ENCODE peak calls at places on chromosomes 7 and 10, in eight cellular contexts. One of them, this sample, is unnamed.

GRCh38 chr10:4134701-4135100 is 349.7 kb upstream of the KLF6 start:
- DNase-seq in GM23338: no peak
- DNase-seq in HepG2: no peak
- DNase-seq in spleen: no peak
- DNase-seq in prostate gland: no peak
- DNase-seq in Panc1: no peak
- DNase-seq in HCT116: no peak
- DNase-seq in SK-N-SH: no peak
- DNase-seq in this sample: no peak

GRCh38 chr10:101014230-101014884 is 14.7 kb downstream of the LZTS2 start:
- DNase-seq in GM23338: peak; percentile 85
- DNase-seq in HepG2: no peak
- DNase-seq in spleen: peak; percentile 93
- DNase-seq in prostate gland: peak; percentile 73
- DNase-seq in Panc1: no peak
- DNase-seq in HCT116: no peak
- DNase-seq in SK-N-SH: peak; percentile 85
- DNase-seq in this sample: peak; percentile 85

GRCh38 chr7:70189776-70190175 is 591.5 kb downstream of the AUTS2 start:
- DNase-seq in GM23338: no peak
- DNase-seq in HepG2: no peak
- DNase-seq in spleen: no peak
- DNase-seq in prostate gland: no peak
- DNase-seq in Panc1: no peak
- DNase-seq in HCT116: no peak
- DNase-seq in SK-N-SH: no peak
- DNase-seq in this sample: no peak

GRCh38 chr7:80542398-80542797 is 30.5 kb upstream of the GNAT3 start:
- DNase-seq in GM23338: no peak
- DNase-seq in HepG2: no peak
- DNase-seq in spleen: no peak
- DNase-seq in prostate gland: no peak
- DNase-seq in Panc1: peak; percentile 47
- DNase-seq in HCT116: no peak
- DNase-seq in SK-N-SH: no peak
- DNase-seq in this sample: no peak

GRCh38 chr7:3393862-3394261 is 92.8 kb downstream of the SDK1 start:
- DNase-seq in GM23338: no peak
- DNase-seq in HepG2: no peak
- DNase-seq in spleen: no peak
- DNase-seq in prostate gland: no peak
- DNase-seq in Panc1: no peak
- DNase-seq in HCT116: no peak
- DNase-seq in SK-N-SH: no peak
- DNase-seq in this sample: no peak

GRCh38 chr10:126088144-126088543 is 191.8 kb downstream of the FANK1 start:
- DNase-seq in GM23338: peak; percentile 20
- DNase-seq in HepG2: no peak
- DNase-seq in spleen: no peak
- DNase-seq in prostate gland: no peak
- DNase-seq in Panc1: no peak
- DNase-seq in HCT116: no peak
- DNase-seq in SK-N-SH: peak; percentile 35
- DNase-seq in this sample: no peak

GRCh38 chr10:57874810-57875209 is 392.9 kb downstream of the IPMK start:
- DNase-seq in GM23338: no peak
- DNase-seq in HepG2: no peak
- DNase-seq in spleen: no peak
- DNase-seq in prostate gland: no peak
- DNase-seq in Panc1: no peak
- DNase-seq in HCT116: no peak
- DNase-seq in SK-N-SH: no peak
- DNase-seq in this sample: no peak

GRCh38 chr10:45470098-45471012 is 96.3 kb downstream of the ALOX5 start:
- DNase-seq in GM23338: peak; percentile 54
- DNase-seq in HepG2: peak; percentile 88
- DNase-seq in spleen: peak; percentile 84
- DNase-seq in prostate gland: peak; percentile 46
- DNase-seq in Panc1: no peak
- DNase-seq in HCT116: no peak
- DNase-seq in SK-N-SH: peak; percentile 40
- DNase-seq in this sample: no peak

GRCh38 chr10:82981137-82981723 is 1106.2 kb downstream of the NRG3 start:
- DNase-seq in GM23338: no peak
- DNase-seq in HepG2: no peak
- DNase-seq in spleen: no peak
- DNase-seq in prostate gland: no peak
- DNase-seq in Panc1: no peak
- DNase-seq in HCT116: no peak
- DNase-seq in SK-N-SH: no peak
- DNase-seq in this sample: no peak

GRCh38 chr10:7511612-7512011 is 100.8 kb upstream of the SFMBT2 start:
- DNase-seq in GM23338: no peak
- DNase-seq in HepG2: no peak
- DNase-seq in spleen: no peak
- DNase-seq in prostate gland: no peak
- DNase-seq in Panc1: no peak
- DNase-seq in HCT116: no peak
- DNase-seq in SK-N-SH: peak; percentile 75
- DNase-seq in this sample: no peak

GRCh38 chr7:85705076-85705475 is 518.2 kb upstream of the SEMA3D start:
- DNase-seq in GM23338: no peak
- DNase-seq in HepG2: no peak
- DNase-seq in spleen: no peak
- DNase-seq in prostate gland: no peak
- DNase-seq in Panc1: no peak
- DNase-seq in HCT116: no peak
- DNase-seq in SK-N-SH: no peak
- DNase-seq in this sample: no peak

GRCh38 chr7:142796501-142797341 is 26.0 kb downstream of the PRSS2 start:
- DNase-seq in GM23338: peak; percentile 49
- DNase-seq in HepG2: no peak
- DNase-seq in spleen: peak; percentile 84
- DNase-seq in prostate gland: no peak
- DNase-seq in Panc1: no peak
- DNase-seq in HCT116: no peak
- DNase-seq in SK-N-SH: peak; percentile 75
- DNase-seq in this sample: no peak

GRCh38 chr10:6108631-6109443 is 20.0 kb downstream of the RBM17 start:
- DNase-seq in GM23338: peak; percentile 90
- DNase-seq in HepG2: peak; percentile 42
- DNase-seq in spleen: no peak
- DNase-seq in prostate gland: no peak
- DNase-seq in Panc1: peak; percentile 20
- DNase-seq in HCT116: peak; percentile 13
- DNase-seq in SK-N-SH: peak; percentile 64
- DNase-seq in this sample: no peak

GRCh38 chr7:150665075-150665794 is 20.3 kb upstream of the GIMAP2 start:
- DNase-seq in GM23338: no peak
- DNase-seq in HepG2: no peak
- DNase-seq in spleen: no peak
- DNase-seq in prostate gland: no peak
- DNase-seq in Panc1: no peak
- DNase-seq in HCT116: no peak
- DNase-seq in SK-N-SH: no peak
- DNase-seq in this sample: no peak

GRCh38 chr10:5596611-5597341 is 69.6 kb downstream of the ASB13 start:
- DNase-seq in GM23338: no peak
- DNase-seq in HepG2: no peak
- DNase-seq in spleen: no peak
- DNase-seq in prostate gland: no peak
- DNase-seq in Panc1: no peak
- DNase-seq in HCT116: no peak
- DNase-seq in SK-N-SH: no peak
- DNase-seq in this sample: no peak

GRCh38 chr7:128939861-128940410 is 2.2 kb downstream of the IRF5 start:
- DNase-seq in GM23338: no peak
- DNase-seq in HepG2: no peak
- DNase-seq in spleen: peak; percentile 83
- DNase-seq in prostate gland: no peak
- DNase-seq in Panc1: no peak
- DNase-seq in HCT116: no peak
- DNase-seq in SK-N-SH: peak; percentile 47
- DNase-seq in this sample: no peak

GRCh38 chr7:128937271-128937646 is 468 bp upstream of the IRF5 start:
- DNase-seq in GM23338: no peak
- DNase-seq in HepG2: no peak
- DNase-seq in spleen: no peak
- DNase-seq in prostate gland: no peak
- DNase-seq in Panc1: no peak
- DNase-seq in HCT116: no peak
- DNase-seq in SK-N-SH: no peak
- DNase-seq in this sample: no peak

GRCh38 chr7:128939075-128939860 is 1.5 kb downstream of the IRF5 start:
- DNase-seq in GM23338: no peak
- DNase-seq in HepG2: no peak
- DNase-seq in spleen: peak; percentile 81
- DNase-seq in prostate gland: no peak
- DNase-seq in Panc1: no peak
- DNase-seq in HCT116: no peak
- DNase-seq in SK-N-SH: peak; percentile 35
- DNase-seq in this sample: no peak

GRCh38 chr7:128937647-128938523 is at the start of gene IRF5:
- DNase-seq in GM23338: peak; percentile 67
- DNase-seq in HepG2: no peak
- DNase-seq in spleen: peak; percentile 93
- DNase-seq in prostate gland: peak; percentile 49
- DNase-seq in Panc1: no peak
- DNase-seq in HCT116: peak; percentile 15
- DNase-seq in SK-N-SH: peak; percentile 85
- DNase-seq in this sample: no peak

GRCh38 chr7:128938524-128939074 is 872 bp downstream of the IRF5 start:
- DNase-seq in GM23338: peak; percentile 56
- DNase-seq in HepG2: no peak
- DNase-seq in spleen: peak; percentile 88
- DNase-seq in prostate gland: no peak
- DNase-seq in Panc1: no peak
- DNase-seq in HCT116: no peak
- DNase-seq in SK-N-SH: peak; percentile 70
- DNase-seq in this sample: no peak
- H3K4me3 ChIP-seq in GM23338: peak overlapping the region; percentile 61
- H3K4me3 ChIP-seq in HepG2: peak overlapping the region; percentile 75
- H3K4me3 ChIP-seq in spleen: peak overlapping the region; percentile 49
- H3K4me3 ChIP-seq in prostate gland: peak overlapping the region; percentile 47
- H3K4me3 ChIP-seq in Panc1: peak overlapping the region; percentile 67
- H3K4me3 ChIP-seq in HCT116: peak overlapping the region; percentile 84
- H3K4me3 ChIP-seq in SK-N-SH: peak overlapping the region; percentile 60
- H3K4me3 ChIP-seq in this sample: peak overlapping the region; percentile 51

GRCh38 chr7:151752816-151753600 is 123.9 kb downstream of the PRKAG2 start:
- DNase-seq in GM23338: no peak
- DNase-seq in HepG2: no peak
- DNase-seq in spleen: no peak
- DNase-seq in prostate gland: no peak
- DNase-seq in Panc1: no peak
- DNase-seq in HCT116: no peak
- DNase-seq in SK-N-SH: no peak
- DNase-seq in this sample: no peak
- TF ChIP-seq POLR2AphosphoS5 in GM23338: no peak
- TF ChIP-seq POLR2AphosphoS5 in HepG2: no peak
- TF ChIP-seq POLR2AphosphoS5 in spleen: no peak
- TF ChIP-seq POLR2AphosphoS5 in prostate gland: no peak
- TF ChIP-seq POLR2AphosphoS5 in Panc1: no peak
- TF ChIP-seq POLR2AphosphoS5 in HCT116: no peak
- TF ChIP-seq POLR2AphosphoS5 in SK-N-SH: no peak
- TF ChIP-seq POLR2AphosphoS5 in this sample: no peak

GRCh38 chr10:108166401-108166800 is 1001.9 kb upstream of the SORCS1 start:
- DNase-seq in GM23338: no peak
- DNase-seq in HepG2: no peak
- DNase-seq in spleen: no peak
- DNase-seq in prostate gland: no peak
- DNase-seq in Panc1: no peak
- DNase-seq in HCT116: no peak
- DNase-seq in SK-N-SH: no peak
- DNase-seq in this sample: no peak
- H3K4me3 ChIP-seq in GM23338: no peak overlapping the region
- H3K4me3 ChIP-seq in HepG2: no peak overlapping the region
- H3K4me3 ChIP-seq in spleen: no peak overlapping the region
- H3K4me3 ChIP-seq in prostate gland: no peak overlapping the region
- H3K4me3 ChIP-seq in Panc1: no peak overlapping the region
- H3K4me3 ChIP-seq in HCT116: no peak overlapping the region
- H3K4me3 ChIP-seq in SK-N-SH: no peak overlapping the region
- H3K4me3 ChIP-seq in this sample: no peak overlapping the region

GRCh38 chr10:80496555-80497172 is 41.0 kb upstream of the SH2D4B start:
- DNase-seq in GM23338: no peak
- DNase-seq in HepG2: no peak
- DNase-seq in spleen: no peak
- DNase-seq in prostate gland: no peak
- DNase-seq in Panc1: no peak
- DNase-seq in HCT116: no peak
- DNase-seq in SK-N-SH: no peak
- DNase-seq in this sample: no peak

GRCh38 chr10:80500572-80501380 is 36.9 kb upstream of the SH2D4B start:
- DNase-seq in GM23338: peak; percentile 48
- DNase-seq in HepG2: no peak
- DNase-seq in spleen: peak; percentile 86
- DNase-seq in prostate gland: no peak
- DNase-seq in Panc1: no peak
- DNase-seq in HCT116: no peak
- DNase-seq in SK-N-SH: no peak
- DNase-seq in this sample: no peak

GRCh38 chr10:80498039-80498832 is 39.5 kb upstream of the SH2D4B start:
- DNase-seq in GM23338: no peak
- DNase-seq in HepG2: no peak
- DNase-seq in spleen: no peak
- DNase-seq in prostate gland: no peak
- DNase-seq in Panc1: no peak
- DNase-seq in HCT116: no peak
- DNase-seq in SK-N-SH: no peak
- DNase-seq in this sample: no peak

GRCh38 chr10:80498833-80499671 is 38.6 kb upstream of the SH2D4B start:
- DNase-seq in GM23338: no peak
- DNase-seq in HepG2: peak; percentile 94
- DNase-seq in spleen: peak; percentile 93
- DNase-seq in prostate gland: peak; percentile 87
- DNase-seq in Panc1: peak; percentile 46
- DNase-seq in HCT116: peak; percentile 85
- DNase-seq in SK-N-SH: no peak
- DNase-seq in this sample: peak; percentile 84

GRCh38 chr10:80497187-80498038 is 40.3 kb upstream of the SH2D4B start:
- DNase-seq in GM23338: no peak
- DNase-seq in HepG2: no peak
- DNase-seq in spleen: peak; percentile 88
- DNase-seq in prostate gland: no peak
- DNase-seq in Panc1: no peak
- DNase-seq in HCT116: no peak
- DNase-seq in SK-N-SH: no peak
- DNase-seq in this sample: no peak
- TF ChIP-seq POLR2AphosphoS5 in GM23338: no peak
- TF ChIP-seq POLR2AphosphoS5 in HepG2: no peak
- TF ChIP-seq POLR2AphosphoS5 in spleen: peak; percentile 85
- TF ChIP-seq POLR2AphosphoS5 in prostate gland: peak; percentile 32
- TF ChIP-seq POLR2AphosphoS5 in Panc1: no peak
- TF ChIP-seq POLR2AphosphoS5 in HCT116: no peak
- TF ChIP-seq POLR2AphosphoS5 in SK-N-SH: no peak
- TF ChIP-seq POLR2AphosphoS5 in this sample: peak; percentile 50